ENCODE peak calls at places on chromosomes 6 and 20, in four cellular contexts. One of them, this sample, is unnamed.

GRCh38 chr6:53066059-53066406 is 829 bp downstream of the FBXO9 start:
- DNase-seq in NCI-H69: peak
- DNase-seq in GM10248: peak
- DNase-seq in HFFc6: no peak
- DNase-seq in this sample: peak

GRCh38 chr6:153449279-153449678 is 318.2 kb upstream of the RGS17 start:
- DNase-seq in NCI-H69: no peak
- DNase-seq in GM10248: no peak
- DNase-seq in HFFc6: no peak
- DNase-seq in this sample: no peak

GRCh38 chr20:60378620-60379019 is 420.4 kb downstream of the CDH26 start:
- DNase-seq in NCI-H69: no peak
- DNase-seq in HFFc6: no peak
- DNase-seq in GM10248: no peak
- DNase-seq in this sample: no peak

GRCh38 chr6:136757150-136757549 is 35.1 kb downstream of the MAP3K5 start:
- DNase-seq in NCI-H69: no peak
- DNase-seq in GM10248: no peak
- DNase-seq in HFFc6: peak
- DNase-seq in this sample: no peak

GRCh38 chr6:122798099-122798641 is 9.1 kb downstream of the SMPDL3A start:
- DNase-seq in GM10248: peak
- DNase-seq in HFFc6: peak
- DNase-seq in NCI-H69: peak
- DNase-seq in this sample: peak

GRCh38 chr20:63091901-63092659 is 85.3 kb upstream of the BHLHE23 start:
- DNase-seq in HFFc6: no peak
- DNase-seq in NCI-H69: no peak
- DNase-seq in GM10248: no peak
- DNase-seq in this sample: no peak

GRCh38 chr20:56202493-56203077 is 45.9 kb upstream of the MC3R start:
- DNase-seq in GM10248: no peak
- DNase-seq in NCI-H69: peak
- DNase-seq in HFFc6: peak
- DNase-seq in this sample: peak

GRCh38 chr20:53513168-53513488 is 80.5 kb downstream of the ZNF217 start:
- DNase-seq in HFFc6: no peak
- DNase-seq in NCI-H69: no peak
- DNase-seq in GM10248: no peak
- DNase-seq in this sample: peak

GRCh38 chr6:127907960-127908640 is 7.2 kb upstream of the THEMIS start:
- DNase-seq in NCI-H69: no peak
- DNase-seq in HFFc6: no peak
- DNase-seq in GM10248: peak
- DNase-seq in this sample: no peak

GRCh38 chr6:37429352-37429750 is 3.7 kb upstream of the CMTR1 start:
- DNase-seq in NCI-H69: no peak
- DNase-seq in HFFc6: no peak
- DNase-seq in GM10248: no peak
- DNase-seq in this sample: no peak

GRCh38 chr6:47126647-47127339 is 84.7 kb upstream of the ADGRF1 start:
- DNase-seq in NCI-H69: peak
- DNase-seq in HFFc6: no peak
- DNase-seq in GM10248: no peak
- DNase-seq in this sample: no peak

GRCh38 chr20:52972190-52972937 is at the start of gene TSHZ2:
- DNase-seq in HFFc6: no peak
- DNase-seq in GM10248: no peak
- DNase-seq in NCI-H69: peak
- DNase-seq in this sample: peak

GRCh38 chr6:79420054-79420453 is 117.2 kb downstream of the LCA5 start:
- DNase-seq in NCI-H69: peak
- DNase-seq in HFFc6: no peak
- DNase-seq in GM10248: no peak
- DNase-seq in this sample: no peak

GRCh38 chr6:14824060-14824834 is 421.6 kb upstream of the JARID2 start:
- DNase-seq in HFFc6: no peak
- DNase-seq in NCI-H69: peak
- DNase-seq in GM10248: no peak
- DNase-seq in this sample: no peak

GRCh38 chr20:59032713-59033059 is 551 bp upstream of the ATP5F1E start:
- DNase-seq in NCI-H69: peak
- DNase-seq in HFFc6: peak
- DNase-seq in GM10248: no peak
- DNase-seq in this sample: no peak

GRCh38 chr6:142071981-142072380 is 60.7 kb upstream of the GJE1 start:
- DNase-seq in NCI-H69: no peak
- DNase-seq in HFFc6: no peak
- DNase-seq in GM10248: no peak
- DNase-seq in this sample: peak

GRCh38 chr6:159490298-159490937 is 202.6 kb downstream of the SOD2 start:
- DNase-seq in HFFc6: no peak
- DNase-seq in GM10248: no peak
- DNase-seq in NCI-H69: no peak
- DNase-seq in this sample: no peak

GRCh38 chr20:2805682-2806350 is 5.4 kb upstream of the CPXM1 start:
- DNase-seq in HFFc6: no peak
- DNase-seq in NCI-H69: no peak
- DNase-seq in GM10248: no peak
- DNase-seq in this sample: no peak

GRCh38 chr20:57426156-57426769 is 35.1 kb downstream of the RBM38 start:
- DNase-seq in GM10248: no peak
- DNase-seq in NCI-H69: peak
- DNase-seq in HFFc6: no peak
- DNase-seq in this sample: no peak

GRCh38 chr6:146785001-146785585 is 186.3 kb downstream of the ADGB start:
- DNase-seq in NCI-H69: peak
- DNase-seq in GM10248: no peak
- DNase-seq in HFFc6: peak
- DNase-seq in this sample: peak

GRCh38 chr20:46013826-46014516 is 5.3 kb downstream of the MMP9 start:
- DNase-seq in GM10248: peak
- DNase-seq in HFFc6: no peak
- DNase-seq in NCI-H69: peak
- DNase-seq in this sample: peak

GRCh38 chr6:157513004-157513603 is 132.1 kb downstream of the ZDHHC14 start:
- DNase-seq in NCI-H69: peak
- DNase-seq in GM10248: no peak
- DNase-seq in HFFc6: no peak
- DNase-seq in this sample: no peak

GRCh38 chr6:23505021-23505420 is 621.0 kb upstream of the NRSN1 start:
- DNase-seq in NCI-H69: no peak
- DNase-seq in GM10248: no peak
- DNase-seq in HFFc6: no peak
- DNase-seq in this sample: no peak

This sample was measured in myocyte.